ENCODE peak calls at places on chromosomes 6 and 20, in ten cellular contexts. One of them, this sample, is unnamed.

GRCh38 chr20:45042978-45043377 is 57.9 kb downstream of the KCNS1 start:
- DNase-seq in GM10248: no peak
- DNase-seq in pancreas: no peak
- DNase-seq in T-helper 17 cell: no peak
- DNase-seq in effector CD8-positive, alpha-beta T cell: no peak
- DNase-seq in ACHN: no peak
- DNase-seq in activated T-cell treated with anti-CD3 and anti-CD28 coated beads for 48 hours: no peak
- DNase-seq in T-helper 2 cell: no peak
- DNase-seq in cardiac septum: no peak
- DNase-seq in type B pancreatic cell: no peak
- DNase-seq in this sample: no peak

GRCh38 chr6:43934803-43935602 is 165.0 kb downstream of the VEGFA start:
- DNase-seq in activated T-cell treated with anti-CD3 and anti-CD28 coated beads for 48 hours: no peak
- DNase-seq in T-helper 17 cell: no peak
- DNase-seq in GM10248: no peak
- DNase-seq in type B pancreatic cell: no peak
- DNase-seq in pancreas: no peak
- DNase-seq in T-helper 2 cell: no peak
- DNase-seq in effector CD8-positive, alpha-beta T cell: no peak
- DNase-seq in cardiac septum: peak
- DNase-seq in ACHN: no peak
- DNase-seq in this sample: no peak

GRCh38 chr6:142570221-142570671 is 268.4 kb downstream of the ADGRG6 start:
- DNase-seq in ACHN: no peak
- DNase-seq in T-helper 17 cell: no peak
- DNase-seq in type B pancreatic cell: no peak
- DNase-seq in activated T-cell treated with anti-CD3 and anti-CD28 coated beads for 48 hours: no peak
- DNase-seq in pancreas: no peak
- DNase-seq in T-helper 2 cell: no peak
- DNase-seq in effector CD8-positive, alpha-beta T cell: no peak
- DNase-seq in cardiac septum: no peak
- DNase-seq in GM10248: no peak
- DNase-seq in this sample: no peak

GRCh38 chr20:52593634-52594033 is 378.5 kb upstream of the TSHZ2 start:
- DNase-seq in ACHN: no peak
- DNase-seq in activated T-cell treated with anti-CD3 and anti-CD28 coated beads for 48 hours: no peak
- DNase-seq in T-helper 17 cell: no peak
- DNase-seq in T-helper 2 cell: no peak
- DNase-seq in pancreas: no peak
- DNase-seq in cardiac septum: no peak
- DNase-seq in effector CD8-positive, alpha-beta T cell: no peak
- DNase-seq in type B pancreatic cell: no peak
- DNase-seq in GM10248: no peak
- DNase-seq in this sample: no peak

GRCh38 chr6:108492131-108492766 is 68.5 kb upstream of the FOXO3 start:
- DNase-seq in GM10248: peak
- DNase-seq in type B pancreatic cell: no peak
- DNase-seq in T-helper 2 cell: peak
- DNase-seq in activated T-cell treated with anti-CD3 and anti-CD28 coated beads for 48 hours: no peak
- DNase-seq in effector CD8-positive, alpha-beta T cell: no peak
- DNase-seq in pancreas: no peak
- DNase-seq in cardiac septum: no peak
- DNase-seq in ACHN: peak
- DNase-seq in T-helper 17 cell: no peak
- DNase-seq in this sample: no peak

GRCh38 chr6:137016366-137016765 is 28.4 kb downstream of the IL20RA start:
- DNase-seq in ACHN: no peak
- DNase-seq in effector CD8-positive, alpha-beta T cell: no peak
- DNase-seq in activated T-cell treated with anti-CD3 and anti-CD28 coated beads for 48 hours: no peak
- DNase-seq in GM10248: no peak
- DNase-seq in type B pancreatic cell: no peak
- DNase-seq in T-helper 2 cell: no peak
- DNase-seq in cardiac septum: no peak
- DNase-seq in pancreas: no peak
- DNase-seq in T-helper 17 cell: no peak
- DNase-seq in this sample: no peak

GRCh38 chr6:27812078-27812804 is 100.0 kb downstream of the OR2B2 start:
- DNase-seq in GM10248: no peak
- DNase-seq in activated T-cell treated with anti-CD3 and anti-CD28 coated beads for 48 hours: no peak
- DNase-seq in cardiac septum: no peak
- DNase-seq in pancreas: no peak
- DNase-seq in type B pancreatic cell: no peak
- DNase-seq in ACHN: no peak
- DNase-seq in T-helper 17 cell: no peak
- DNase-seq in T-helper 2 cell: no peak
- DNase-seq in effector CD8-positive, alpha-beta T cell: no peak
- DNase-seq in this sample: no peak

GRCh38 chr6:2966347-2966746 is 5.0 kb downstream of the SERPINB6 start:
- DNase-seq in activated T-cell treated with anti-CD3 and anti-CD28 coated beads for 48 hours: no peak
- DNase-seq in GM10248: no peak
- DNase-seq in pancreas: no peak
- DNase-seq in ACHN: no peak
- DNase-seq in T-helper 17 cell: no peak
- DNase-seq in effector CD8-positive, alpha-beta T cell: no peak
- DNase-seq in type B pancreatic cell: no peak
- DNase-seq in T-helper 2 cell: no peak
- DNase-seq in cardiac septum: no peak
- DNase-seq in this sample: no peak

GRCh38 chr6:4466260-4466659 is 309.9 kb upstream of the CDYL start:
- DNase-seq in effector CD8-positive, alpha-beta T cell: no peak
- DNase-seq in activated T-cell treated with anti-CD3 and anti-CD28 coated beads for 48 hours: no peak
- DNase-seq in cardiac septum: no peak
- DNase-seq in T-helper 2 cell: no peak
- DNase-seq in ACHN: peak
- DNase-seq in type B pancreatic cell: no peak
- DNase-seq in T-helper 17 cell: no peak
- DNase-seq in GM10248: no peak
- DNase-seq in pancreas: no peak
- DNase-seq in this sample: no peak

GRCh38 chr20:1660263-1660662 is 2.7 kb upstream of the SIRPG start:
- DNase-seq in effector CD8-positive, alpha-beta T cell: no peak
- DNase-seq in GM10248: no peak
- DNase-seq in T-helper 17 cell: no peak
- DNase-seq in pancreas: no peak
- DNase-seq in ACHN: no peak
- DNase-seq in activated T-cell treated with anti-CD3 and anti-CD28 coated beads for 48 hours: no peak
- DNase-seq in T-helper 2 cell: peak
- DNase-seq in cardiac septum: no peak
- DNase-seq in type B pancreatic cell: no peak
- DNase-seq in this sample: no peak

GRCh38 chr6:133132092-133132491 is 109.1 kb upstream of the EYA4 start:
- DNase-seq in activated T-cell treated with anti-CD3 and anti-CD28 coated beads for 48 hours: no peak
- DNase-seq in T-helper 17 cell: no peak
- DNase-seq in effector CD8-positive, alpha-beta T cell: no peak
- DNase-seq in T-helper 2 cell: no peak
- DNase-seq in pancreas: no peak
- DNase-seq in type B pancreatic cell: no peak
- DNase-seq in ACHN: no peak
- DNase-seq in cardiac septum: no peak
- DNase-seq in GM10248: no peak
- DNase-seq in this sample: no peak

GRCh38 chr6:142946924-142947701 is 2.1 kb upstream of the HIVEP2 start:
- DNase-seq in effector CD8-positive, alpha-beta T cell: peak
- DNase-seq in T-helper 2 cell: peak
- DNase-seq in activated T-cell treated with anti-CD3 and anti-CD28 coated beads for 48 hours: peak
- DNase-seq in pancreas: peak
- DNase-seq in GM10248: peak
- DNase-seq in cardiac septum: peak
- DNase-seq in T-helper 17 cell: peak
- DNase-seq in ACHN: peak
- DNase-seq in type B pancreatic cell: peak
- DNase-seq in this sample: no peak

GRCh38 chr6:38697846-38698245 is 5.1 kb downstream of the GLO1 start:
- DNase-seq in cardiac septum: no peak
- DNase-seq in ACHN: no peak
- DNase-seq in effector CD8-positive, alpha-beta T cell: no peak
- DNase-seq in activated T-cell treated with anti-CD3 and anti-CD28 coated beads for 48 hours: no peak
- DNase-seq in T-helper 17 cell: no peak
- DNase-seq in type B pancreatic cell: no peak
- DNase-seq in pancreas: no peak
- DNase-seq in GM10248: no peak
- DNase-seq in T-helper 2 cell: peak
- DNase-seq in this sample: no peak

GRCh38 chr20:32111763-32112162 is 2.2 kb downstream of the TM9SF4 start:
- DNase-seq in ACHN: no peak
- DNase-seq in T-helper 2 cell: no peak
- DNase-seq in T-helper 17 cell: no peak
- DNase-seq in cardiac septum: no peak
- DNase-seq in effector CD8-positive, alpha-beta T cell: no peak
- DNase-seq in type B pancreatic cell: no peak
- DNase-seq in pancreas: no peak
- DNase-seq in GM10248: no peak
- DNase-seq in activated T-cell treated with anti-CD3 and anti-CD28 coated beads for 48 hours: no peak
- DNase-seq in this sample: no peak

GRCh38 chr20:63682384-63683139 is 13.9 kb upstream of the TNFRSF6B start:
- DNase-seq in ACHN: peak
- DNase-seq in GM10248: no peak
- DNase-seq in activated T-cell treated with anti-CD3 and anti-CD28 coated beads for 48 hours: no peak
- DNase-seq in effector CD8-positive, alpha-beta T cell: no peak
- DNase-seq in T-helper 17 cell: no peak
- DNase-seq in pancreas: no peak
- DNase-seq in cardiac septum: peak
- DNase-seq in type B pancreatic cell: no peak
- DNase-seq in T-helper 2 cell: no peak
- DNase-seq in this sample: no peak

GRCh38 chr6:118509009-118509617 is 39.0 kb upstream of the PLN start:
- DNase-seq in activated T-cell treated with anti-CD3 and anti-CD28 coated beads for 48 hours: no peak
- DNase-seq in T-helper 17 cell: no peak
- DNase-seq in effector CD8-positive, alpha-beta T cell: no peak
- DNase-seq in pancreas: no peak
- DNase-seq in ACHN: peak
- DNase-seq in type B pancreatic cell: no peak
- DNase-seq in cardiac septum: no peak
- DNase-seq in GM10248: no peak
- DNase-seq in T-helper 2 cell: peak
- DNase-seq in this sample: no peak

GRCh38 chr6:43544461-43544860 is 27.6 kb downstream of the POLR1C start:
- DNase-seq in pancreas: no peak
- DNase-seq in T-helper 2 cell: no peak
- DNase-seq in cardiac septum: no peak
- DNase-seq in T-helper 17 cell: no peak
- DNase-seq in GM10248: no peak
- DNase-seq in type B pancreatic cell: no peak
- DNase-seq in effector CD8-positive, alpha-beta T cell: no peak
- DNase-seq in activated T-cell treated with anti-CD3 and anti-CD28 coated beads for 48 hours: no peak
- DNase-seq in ACHN: no peak
- DNase-seq in this sample: no peak

GRCh38 chr6:21931641-21932335 is 338.2 kb downstream of the SOX4 start:
- DNase-seq in GM10248: no peak
- DNase-seq in activated T-cell treated with anti-CD3 and anti-CD28 coated beads for 48 hours: no peak
- DNase-seq in pancreas: no peak
- DNase-seq in cardiac septum: no peak
- DNase-seq in effector CD8-positive, alpha-beta T cell: no peak
- DNase-seq in T-helper 2 cell: no peak
- DNase-seq in T-helper 17 cell: no peak
- DNase-seq in type B pancreatic cell: no peak
- DNase-seq in ACHN: no peak
- DNase-seq in this sample: no peak

GRCh38 chr6:135296715-135297114 is 115.6 kb downstream of the MYB start:
- DNase-seq in cardiac septum: no peak
- DNase-seq in type B pancreatic cell: no peak
- DNase-seq in T-helper 17 cell: no peak
- DNase-seq in effector CD8-positive, alpha-beta T cell: no peak
- DNase-seq in ACHN: no peak
- DNase-seq in activated T-cell treated with anti-CD3 and anti-CD28 coated beads for 48 hours: no peak
- DNase-seq in pancreas: no peak
- DNase-seq in GM10248: no peak
- DNase-seq in T-helper 2 cell: no peak
- DNase-seq in this sample: no peak

GRCh38 chr6:129890701-129891100 is 29.6 kb upstream of the TMEM244 start:
- DNase-seq in T-helper 17 cell: no peak
- DNase-seq in cardiac septum: no peak
- DNase-seq in GM10248: no peak
- DNase-seq in type B pancreatic cell: no peak
- DNase-seq in activated T-cell treated with anti-CD3 and anti-CD28 coated beads for 48 hours: no peak
- DNase-seq in T-helper 2 cell: no peak
- DNase-seq in ACHN: no peak
- DNase-seq in pancreas: no peak
- DNase-seq in effector CD8-positive, alpha-beta T cell: no peak
- DNase-seq in this sample: no peak

GRCh38 chr6:11585426-11586016 is 48.0 kb downstream of the TMEM170B start:
- DNase-seq in ACHN: peak
- DNase-seq in T-helper 2 cell: peak
- DNase-seq in type B pancreatic cell: no peak
- DNase-seq in T-helper 17 cell: no peak
- DNase-seq in activated T-cell treated with anti-CD3 and anti-CD28 coated beads for 48 hours: no peak
- DNase-seq in effector CD8-positive, alpha-beta T cell: no peak
- DNase-seq in cardiac septum: no peak
- DNase-seq in pancreas: no peak
- DNase-seq in GM10248: peak
- DNase-seq in this sample: no peak

GRCh38 chr6:99894815-99895214 is 99.2 kb downstream of the MCHR2 start:
- DNase-seq in GM10248: no peak
- DNase-seq in effector CD8-positive, alpha-beta T cell: no peak
- DNase-seq in cardiac septum: no peak
- DNase-seq in activated T-cell treated with anti-CD3 and anti-CD28 coated beads for 48 hours: no peak
- DNase-seq in ACHN: no peak
- DNase-seq in T-helper 17 cell: no peak
- DNase-seq in type B pancreatic cell: no peak
- DNase-seq in pancreas: no peak
- DNase-seq in T-helper 2 cell: peak
- DNase-seq in this sample: no peak

GRCh38 chr20:11852189-11852588 is 65.5 kb upstream of the BTBD3 start:
- DNase-seq in GM10248: no peak
- DNase-seq in ACHN: no peak
- DNase-seq in type B pancreatic cell: no peak
- DNase-seq in T-helper 17 cell: no peak
- DNase-seq in activated T-cell treated with anti-CD3 and anti-CD28 coated beads for 48 hours: no peak
- DNase-seq in T-helper 2 cell: no peak
- DNase-seq in cardiac septum: no peak
- DNase-seq in effector CD8-positive, alpha-beta T cell: no peak
- DNase-seq in pancreas: no peak
- DNase-seq in this sample: no peak

GRCh38 chr6:105401247-105402089 is 1.4 kb downstream of the PREP start:
- DNase-seq in GM10248: no peak
- DNase-seq in activated T-cell treated with anti-CD3 and anti-CD28 coated beads for 48 hours: no peak
- DNase-seq in type B pancreatic cell: no peak
- DNase-seq in pancreas: no peak
- DNase-seq in ACHN: no peak
- DNase-seq in T-helper 2 cell: no peak
- DNase-seq in cardiac septum: no peak
- DNase-seq in effector CD8-positive, alpha-beta T cell: no peak
- DNase-seq in T-helper 17 cell: no peak
- DNase-seq in this sample: no peak

GRCh38 chr6:144528605-144529425 is 243.7 kb downstream of the UTRN start:
- DNase-seq in cardiac septum: no peak
- DNase-seq in GM10248: no peak
- DNase-seq in T-helper 2 cell: no peak
- DNase-seq in effector CD8-positive, alpha-beta T cell: no peak
- DNase-seq in pancreas: no peak
- DNase-seq in activated T-cell treated with anti-CD3 and anti-CD28 coated beads for 48 hours: no peak
- DNase-seq in type B pancreatic cell: no peak
- DNase-seq in ACHN: peak
- DNase-seq in T-helper 17 cell: no peak
- DNase-seq in this sample: no peak

GRCh38 chr6:2944405-2945068 is 26.8 kb downstream of the SERPINB6 start:
- DNase-seq in GM10248: no peak
- DNase-seq in T-helper 2 cell: no peak
- DNase-seq in pancreas: no peak
- DNase-seq in T-helper 17 cell: no peak
- DNase-seq in ACHN: no peak
- DNase-seq in cardiac septum: no peak
- DNase-seq in effector CD8-positive, alpha-beta T cell: no peak
- DNase-seq in activated T-cell treated with anti-CD3 and anti-CD28 coated beads for 48 hours: no peak
- DNase-seq in type B pancreatic cell: no peak
- DNase-seq in this sample: no peak

This sample was measured in SIG-M5.